ENCODE peak calls at places on chromosomes 2 and 18, in five cellular contexts. W is astrocyte, E is K562, O is IMR-90, X is mammary epithelial cell. V is an unnamed sample.
A peak's percentile ranks its signal among the peaks of the same experiment; 100 is the strongest.

GRCh38 chr2:230160112-230160660 is 59.6 kb downstream of the SP110 start:
- DNase-seq in W (peak; percentile 7), E (peak; percentile 52), O (peak; percentile 47), X (peak; percentile 37), V (no peak)

GRCh38 chr2:193240752-193241151 is 1046.0 kb upstream of the TMEFF2 start:
- DNase-seq in W (no peak), E (no peak), O (no peak), X (no peak), V (no peak)

GRCh38 chr2:217645891-217646290 is 356.9 kb downstream of the TNS1 start:
- DNase-seq in W (no peak), E (no peak), O (peak; percentile 65), X (peak; percentile 46), V (peak; percentile 19)

GRCh38 chr18:63697261-63697660 is 5.5 kb upstream of the SERPINB11 start:
- DNase-seq in W (peak; percentile 36), E (no peak), O (peak; percentile 3), X (no peak), V (no peak)

GRCh38 chr2:204505946-204506345 is 39.3 kb upstream of the PARD3B start:
- DNase-seq in W (peak; percentile 85), E (no peak), O (peak; percentile 52), X (no peak), V (no peak)

GRCh38 chr2:187500585-187501359 is 52.7 kb upstream of the CALCRL start:
- DNase-seq in W (peak; percentile 58), E (peak; percentile 35), O (peak; percentile 84), X (no peak), V (no peak)

GRCh38 chr18:9869713-9870430 is 15.9 kb upstream of the TXNDC2 start:
- DNase-seq in W (peak; percentile 85), E (peak; percentile 84), O (peak; percentile 64), X (peak; percentile 63), V (no peak)

GRCh38 chr18:28115149-28115550 is 61.8 kb downstream of the CDH2 start:
- DNase-seq in W (peak; percentile 99), E (no peak), O (peak; percentile 96), X (peak; percentile 85), V (peak; percentile 53)

GRCh38 chr2:215454519-215454918 is 18.7 kb upstream of the FN1 start:
- DNase-seq in W (peak; percentile 9), E (peak; percentile 45), O (no peak), X (peak; percentile 43), V (no peak)

GRCh38 chr2:148342091-148342490 is 302.5 kb upstream of the EPC2 start:
- DNase-seq in W (no peak), E (no peak), O (no peak), X (no peak), V (no peak)

GRCh38 chr18:47184419-47185050 is 8.4 kb upstream of the IER3IP1 start:
- DNase-seq in W (peak; percentile 37), E (peak; percentile 37), O (peak; percentile 51), X (peak; percentile 66), V (no peak)

GRCh38 chr2:164620873-164621760 is at the start of gene GRB14:
- DNase-seq in W (no peak), E (no peak), O (no peak), X (peak; percentile 84), V (no peak)

GRCh38 chr2:70692256-70692655 is 75.7 kb downstream of the ADD2 start:
- DNase-seq in W (no peak), E (no peak), O (no peak), X (no peak), V (no peak)

GRCh38 chr2:239826376-239826775 is 198.8 kb downstream of the NDUFA10 start:
- DNase-seq in W (no peak), E (no peak), O (no peak), X (no peak), V (no peak)

GRCh38 chr2:235852528-235852920 is 315.7 kb downstream of the GBX2 start:
- DNase-seq in W (no peak), E (no peak), O (no peak), X (no peak), V (no peak)

GRCh38 chr2:64751286-64752260 is 97.9 kb upstream of the SERTAD2 start:
- DNase-seq in W (peak; percentile 99), E (peak; percentile 95), O (peak; percentile 49), X (peak; percentile 90), V (no peak)

GRCh38 chr2:48287971-48288370 is 242.0 kb upstream of the STON1 start:
- DNase-seq in W (no peak), E (no peak), O (no peak), X (no peak), V (no peak)

GRCh38 chr2:84839851-84840250 is 41.0 kb downstream of the TRABD2A start:
- DNase-seq in W (no peak), E (no peak), O (no peak), X (no peak), V (no peak)

GRCh38 chr18:24875761-24876160 is 415.3 kb downstream of the HRH4 start:
- DNase-seq in W (no peak), E (no peak), O (no peak), X (no peak), V (no peak)

GRCh38 chr18:1511619-1512311 is 607.1 kb downstream of the ADCYAP1 start:
- DNase-seq in W (no peak), E (no peak), O (no peak), X (no peak), V (no peak)

GRCh38 chr18:13026583-13027270 is 35.6 kb downstream of the CEP192 start:
- DNase-seq in W (peak; percentile 41), E (no peak), O (peak; percentile 53), X (peak; percentile 48), V (no peak)

DNA sequence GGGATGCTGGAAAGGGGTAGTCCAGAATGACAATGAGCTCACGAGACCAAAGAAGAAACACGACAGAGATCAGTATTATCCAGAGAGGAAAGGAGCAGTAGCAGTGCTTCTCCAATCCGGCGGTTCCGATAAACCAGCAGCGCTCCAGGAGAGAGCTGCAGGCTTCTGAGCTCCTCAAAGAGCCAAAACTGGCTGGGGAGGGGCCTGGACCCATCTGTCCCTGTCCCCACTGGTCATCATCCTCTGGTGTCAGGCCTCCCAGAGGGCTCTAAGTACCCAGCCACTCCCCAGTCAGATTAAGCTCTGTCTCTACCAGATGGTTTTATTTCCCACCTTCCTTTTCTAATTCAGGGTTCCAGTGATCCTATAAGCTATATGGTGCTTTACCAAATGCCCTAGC is 23.2 kb downstream of the DNAJC27 start:
- DNase-seq in W (no peak), E (no peak), O (no peak), X (no peak), V (no peak)
- H3K36me3 ChIP-seq in W (peaks cover 16% of the 10 kb centered on the region), E (peaks cover 25% of the 10 kb centered on the region), O (peaks cover 9% of the 10 kb centered on the region), X (no peaks in the 10 kb centered on the region), V (peaks cover 6% of the 10 kb centered on the region)

GRCh38 chr2:157075924-157076323 is 181.6 kb upstream of the GALNT5 start:
- DNase-seq in W (no peak), E (no peak), O (no peak), X (no peak), V (no peak)
- H2AFZ ChIP-seq in W (no peak overlapping the region), E (no peak overlapping the region), O (no peak overlapping the region), X (no peak overlapping the region), V (no peak overlapping the region)

GRCh38 chr2:102250278-102250821 is 61.0 kb upstream of the IL1RL1 start:
- DNase-seq in W (no peak), E (no peak), O (no peak), X (no peak), V (no peak)

GRCh38 chr2:102240640-102241370 is 54.0 kb downstream of the IL1RL2 start:
- DNase-seq in W (peak; percentile 87), E (peak; percentile 81), O (peak; percentile 97), X (peak; percentile 77), V (peak; percentile 46)

GRCh38 chr2:102251042-102251848 is 60.1 kb upstream of the IL1RL1 start:
- DNase-seq in W (peak; percentile 14), E (peak; percentile 34), O (no peak), X (no peak), V (no peak)

GRCh38 chr2:102241616-102242260 is 54.9 kb downstream of the IL1RL2 start:
- DNase-seq in W (no peak), E (no peak), O (no peak), X (peak; percentile 66), V (no peak)

GRCh38 chr2:102245266-102246151 is 58.7 kb downstream of the IL1RL2 start:
- DNase-seq in W (no peak), E (no peak), O (peak; percentile 18), X (no peak), V (no peak)
- TF ChIP-seq CTCF in W (peak; percentile 13), E (peak; percentile 50), O (peak; percentile 31), X (no peak), V (no peak)

GRCh38 chr2:208245746-208246145 is 9.1 kb downstream of the IDH1 start:
- DNase-seq in W (no peak), E (no peak), O (no peak), X (no peak), V (no peak)
- H3K36me3 ChIP-seq in W (peaks cover 42% of the 10 kb centered on the region), E (peaks cover 87% of the 10 kb centered on the region), O (peaks cover 13% of the 10 kb centered on the region), X (peaks cover 43% of the 10 kb centered on the region), V (peaks cover 16% of the 10 kb centered on the region)

GRCh38 chr18:72799106-72799505 is 68.7 kb downstream of the NETO1 start:
- DNase-seq in W (peak; percentile 5), E (no peak), O (no peak), X (peak; percentile 64), V (no peak)
- H2AFZ ChIP-seq in W (no peak overlapping the region), E (no peak overlapping the region), O (no peak overlapping the region), X (no peak overlapping the region), V (no peak overlapping the region)

GRCh38 chr2:75311993-75312392 is 112.7 kb upstream of the TACR1 start:
- DNase-seq in W (no peak), E (peak; percentile 10), O (no peak), X (no peak), V (no peak)
- TF ChIP-seq CTCF in W (no peak), E (peak; percentile 37), O (peak; percentile 6), X (no peak), V (no peak)

DNA sequence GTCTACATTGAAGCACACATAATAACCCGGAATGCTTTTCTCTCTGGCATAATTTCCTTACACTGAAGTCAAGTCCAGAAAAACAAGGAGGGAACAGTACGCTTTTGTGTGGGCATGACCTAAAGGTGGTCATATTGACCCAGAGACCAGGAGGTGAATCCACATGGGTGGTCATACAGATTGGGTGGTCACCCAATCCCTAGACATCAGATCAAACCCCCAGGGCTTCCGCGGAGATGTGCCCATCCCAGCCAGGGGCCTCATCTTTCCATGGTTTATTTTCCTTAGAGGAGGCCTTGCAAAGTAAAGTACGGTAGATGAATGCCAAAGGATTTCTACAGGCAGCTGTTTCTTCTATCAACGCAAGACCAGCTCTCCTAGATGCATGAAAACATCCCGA is 38.8 kb downstream of the FAM168B start:
- DNase-seq in W (no peak), E (no peak), O (no peak), X (no peak), V (no peak)
- H3K36me3 ChIP-seq in W (peaks cover 43% of the 10 kb centered on the region), E (peaks cover 92% of the 10 kb centered on the region), O (peaks cover 50% of the 10 kb centered on the region), X (peaks cover 25% of the 10 kb centered on the region), V (peaks cover 41% of the 10 kb centered on the region)